ENCODE peak calls at places on chromosomes 7 and 10, in six cellular contexts. N is thoracic aorta, M is brain microvascular endothelial cell, R is choroid plexus epithelial cell, W is pons, J is non-pigmented ciliary epithelial cell. E is an unnamed sample.
A peak's percentile ranks its signal among the peaks of the same experiment; 100 is the strongest.

GRCh38 chr10:79487296-79488194 is 24.8 kb upstream of the EIF5AL1 start:
- DNase-seq in N (no peak), M (peak; percentile 40), R (peak; percentile 75), W (no peak), J (no peak), E (peak; percentile 50)

GRCh38 chr7:129423700-129424410 is 10.4 kb upstream of the STRIP2 start:
- DNase-seq in N (no peak), M (no peak), R (peak; percentile 80), W (no peak), J (no peak), E (peak; percentile 38)

GRCh38 chr7:82745117-82745516 is 301.5 kb upstream of the CACNA2D1 start:
- DNase-seq in N (no peak), M (no peak), R (peak; percentile 37), W (no peak), J (peak; percentile 5), E (no peak)

GRCh38 chr10:112728997-112729396 is 221.1 kb upstream of the TCF7L2 start:
- DNase-seq in N (no peak), M (no peak), R (no peak), W (no peak), J (no peak), E (no peak)

GRCh38 chr10:124003070-124003419 is 90.4 kb downstream of the CHST15 start:
- DNase-seq in N (no peak), M (no peak), R (no peak), W (no peak), J (no peak), E (no peak)

GRCh38 chr7:130741336-130741995 is 7.5 kb upstream of the KLF14 start:
- DNase-seq in N (no peak), M (no peak), R (no peak), W (no peak), J (no peak), E (no peak)

GRCh38 chr10:29132821-29133156 is 156.1 kb upstream of the LYZL1 start:
- DNase-seq in N (no peak), M (no peak), R (no peak), W (peak; percentile 15), J (no peak), E (no peak)

GRCh38 chr7:133134810-133135209 is 52.9 kb upstream of the CHCHD3 start:
- DNase-seq in N (no peak), M (no peak), R (no peak), W (no peak), J (no peak), E (no peak)

GRCh38 chr7:155984609-155985405 is 172.5 kb upstream of the SHH start:
- DNase-seq in N (no peak), M (no peak), R (no peak), W (no peak), J (no peak), E (no peak)

GRCh38 chr7:135763261-135763660 is 14.6 kb upstream of the FAM180A start:
- DNase-seq in N (no peak), M (no peak), R (no peak), W (no peak), J (no peak), E (no peak)